ENCODE peak calls at places on chromosomes 7 and 10, in seven cellular contexts. T is HCT116, N is kidney, F is endothelial cell of umbilical vein, C is HepG2, U is mammary epithelial cell, M is GM23248. Z is an unnamed sample.

GRCh38 chr7:75639071-75639892 is 99.5 kb downstream of the HIP1 start:
- DNase-seq in T (no peak), N (peak; percentile 81), F (peak; percentile 44), C (no peak), U (peak; percentile 45), M (peak; percentile 57), Z (peak; percentile 93)

GRCh38 chr10:44245601-44245938 is 139.3 kb downstream of the CXCL12 start:
- DNase-seq in T (no peak), N (no peak), F (no peak), C (peak; percentile 90), U (no peak), M (peak; percentile 57), Z (no peak)

GRCh38 chr7:82810558-82811259 is 352.0 kb downstream of the PCLO start:
- DNase-seq in T (peak; percentile 45), N (no peak), F (peak; percentile 70), C (peak; percentile 18), U (peak; percentile 30), M (peak; percentile 90), Z (peak; percentile 78)

GRCh38 chr7:129438839-129439640 is 4.8 kb downstream of the STRIP2 start:
- DNase-seq in T (peak; percentile 56), N (no peak), F (peak; percentile 81), C (peak; percentile 6), U (peak; percentile 90), M (peak; percentile 70), Z (no peak)

GRCh38 chr10:59587756-59588140 is 121.9 kb downstream of the SLC16A9 start:
- DNase-seq in T (no peak), N (no peak), F (no peak), C (no peak), U (no peak), M (no peak), Z (no peak)

GRCh38 chr7:99460651-99461050 is 5.3 kb downstream of the ATP5MF start:
- DNase-seq in T (no peak), N (no peak), F (no peak), C (no peak), U (no peak), M (no peak), Z (no peak)

GRCh38 chr7:80481196-80481884 is 30.5 kb downstream of the GNAT3 start:
- DNase-seq in T (no peak), N (no peak), F (no peak), C (no peak), U (peak; percentile 59), M (peak; percentile 13), Z (no peak)

GRCh38 chr10:80700760-80701444 is 163.2 kb downstream of the SH2D4B start:
- DNase-seq in T (no peak), N (no peak), F (no peak), C (no peak), U (no peak), M (no peak), Z (no peak)

GRCh38 chr10:79022565-79023488 is 45.9 kb upstream of the ZMIZ1 start:
- DNase-seq in T (peak; percentile 35), N (peak; percentile 68), F (peak; percentile 63), C (peak; percentile 65), U (no peak), M (no peak), Z (peak; percentile 50)

GRCh38 chr7:33191326-33191725 is 62.0 kb downstream of the BBS9 start:
- DNase-seq in T (no peak), N (no peak), F (no peak), C (peak; percentile 54), U (peak; percentile 41), M (no peak), Z (no peak)

GRCh38 chr7:146126767-146127509 is 10.3 kb downstream of the CNTNAP2 start:
- DNase-seq in T (no peak), N (no peak), F (no peak), C (no peak), U (no peak), M (no peak), Z (no peak)

GRCh38 chr10:52906046-52906445 is 133.5 kb upstream of the MBL2 start:
- DNase-seq in T (no peak), N (no peak), F (no peak), C (no peak), U (peak; percentile 67), M (no peak), Z (no peak)

GRCh38 chr10:69241575-69241974 is 21.4 kb downstream of the HKDC1 start:
- DNase-seq in T (no peak), N (no peak), F (no peak), C (no peak), U (no peak), M (peak; percentile 87), Z (no peak)

GRCh38 chr10:70227548-70228320 is 5.5 kb downstream of the PPA1 start:
- DNase-seq in T (no peak), N (no peak), F (no peak), C (peak; percentile 20), U (peak; percentile 43), M (no peak), Z (no peak)

GRCh38 chr10:9814285-9814866 is 1203.3 kb upstream of the CELF2 start:
- DNase-seq in T (no peak), N (no peak), F (no peak), C (no peak), U (no peak), M (peak; percentile 50), Z (no peak)

GRCh38 chr7:7653568-7654187 is 13.1 kb downstream of the UMAD1 start:
- DNase-seq in T (peak; percentile 28), N (no peak), F (no peak), C (no peak), U (no peak), M (peak; percentile 23), Z (peak; percentile 72)

GRCh38 chr10:17527530-17528146 is 73.2 kb upstream of the ST8SIA6 start:
- DNase-seq in T (no peak), N (no peak), F (peak; percentile 87), C (no peak), U (peak; percentile 69), M (peak; percentile 38), Z (no peak)

GRCh38 chr7:106050743-106051110 is 61.4 kb downstream of the SYPL1 start:
- DNase-seq in T (no peak), N (no peak), F (peak; percentile 65), C (no peak), U (peak; percentile 60), M (peak; percentile 91), Z (no peak)

GRCh38 chr10:77230194-77230593 is 407.4 kb downstream of the KCNMA1 start:
- DNase-seq in T (no peak), N (no peak), F (no peak), C (no peak), U (peak; percentile 74), M (peak; percentile 74), Z (no peak)

GRCh38 chr10:13773496-13774170 is 186.9 kb downstream of the PRPF18 start:
- DNase-seq in T (no peak), N (no peak), F (no peak), C (no peak), U (no peak), M (no peak), Z (no peak)

GRCh38 chr7:120991570-120991969 is 3.1 kb downstream of the CPED1 start:
- DNase-seq in T (no peak), N (no peak), F (no peak), C (no peak), U (no peak), M (peak; percentile 79), Z (no peak)

GRCh38 chr7:50632561-50633413 is 67.6 kb upstream of the DDC start:
- DNase-seq in T (peak; percentile 19), N (no peak), F (peak; percentile 71), C (peak; percentile 70), U (peak; percentile 70), M (peak; percentile 62), Z (peak; percentile 74)

GRCh38 chr10:47406548-47406869 is 22.4 kb upstream of the ZNF488 start:
- DNase-seq in T (no peak), N (no peak), F (no peak), C (no peak), U (no peak), M (no peak), Z (no peak)

GRCh38 chr7:66082886-66083415 is 7.3 kb downstream of the ASL start:
- DNase-seq in T (no peak), N (no peak), F (no peak), C (no peak), U (no peak), M (no peak), Z (no peak)
- H3K9ac ChIP-seq in T (no peak overlapping the region), N (no peak overlapping the region), F (no peak overlapping the region), C (no peak overlapping the region), U (no peak overlapping the region), M (no peak overlapping the region), Z (no peak overlapping the region)

GRCh38 chr7:143287321-143287934 is 723 bp upstream of the CASP2 start:
- DNase-seq in T (no peak), N (no peak), F (no peak), C (no peak), U (no peak), M (no peak), Z (no peak)

GRCh38 chr7:143284591-143285453 is at the start of gene TMEM139:
- DNase-seq in T (no peak), N (peak; percentile 83), F (no peak), C (peak; percentile 86), U (no peak), M (peak; percentile 17), Z (peak; percentile 51)

GRCh38 chr7:143285454-143285756 is 647 bp downstream of the TMEM139 start:
- DNase-seq in T (no peak), N (peak; percentile 88), F (no peak), C (peak; percentile 30), U (peak; percentile 43), M (no peak), Z (no peak)

GRCh38 chr7:143286522-143286890 is 1.6 kb upstream of the CASP2 start:
- DNase-seq in T (no peak), N (no peak), F (no peak), C (no peak), U (no peak), M (no peak), Z (no peak)

GRCh38 chr7:143285806-143286521 is 1.2 kb downstream of the TMEM139 start:
- DNase-seq in T (no peak), N (no peak), F (no peak), C (no peak), U (no peak), M (no peak), Z (no peak)
- H3K27ac ChIP-seq in T (peak overlapping the region; percentile 51), N (peak overlapping the region; percentile 88), F (no peak overlapping the region), C (peak overlapping the region; percentile 77), U (peak overlapping the region; percentile 40), M (no peak overlapping the region), Z (no peak overlapping the region)

DNA sequence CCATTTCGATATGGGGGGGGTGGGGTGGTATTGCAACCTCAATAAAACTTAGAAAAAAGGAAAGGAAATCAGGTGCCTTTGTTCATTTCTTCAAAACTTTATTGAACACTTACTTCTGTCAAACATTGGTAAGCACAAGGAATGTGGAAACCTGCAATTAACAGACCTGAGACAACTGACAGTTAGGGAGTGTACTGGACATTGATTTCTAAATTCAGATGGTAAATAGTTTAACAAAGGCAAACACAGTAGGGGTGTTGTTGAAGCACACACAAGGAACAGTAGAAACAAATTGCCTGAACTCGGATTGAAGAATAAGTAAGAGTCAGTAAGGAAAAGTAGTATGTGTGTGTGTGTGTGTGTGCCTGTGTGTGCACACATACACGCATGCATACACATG is 108.6 kb downstream of the CSTF2T start:
- DNase-seq in T (no peak), N (no peak), F (no peak), C (no peak), U (no peak), M (no peak), Z (peak; percentile 17)
- H3K9ac ChIP-seq in T (no peak overlapping the region), N (no peak overlapping the region), F (no peak overlapping the region), C (no peak overlapping the region), U (no peak overlapping the region), M (no peak overlapping the region), Z (no peak overlapping the region)

DNA sequence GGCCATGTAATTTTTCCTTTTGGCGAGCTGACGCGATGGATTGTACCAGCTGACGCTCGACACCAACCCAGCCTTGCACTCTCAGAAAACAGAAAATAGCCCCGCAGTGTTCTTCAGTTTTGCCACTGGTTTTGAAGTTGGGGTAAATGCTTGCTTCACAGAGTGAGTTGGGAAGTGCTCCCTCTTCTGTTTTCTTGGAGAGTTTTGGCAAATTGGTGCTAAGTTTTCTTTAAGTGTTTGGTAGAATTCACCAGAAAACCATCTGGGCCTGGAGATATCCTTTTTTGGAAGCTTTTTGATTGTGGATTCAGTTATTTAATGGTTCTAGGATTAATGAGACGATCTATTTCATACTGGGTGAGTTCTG is 252.8 kb downstream of the ELFN1 start:
- DNase-seq in T (no peak), N (no peak), F (no peak), C (no peak), U (no peak), M (peak; percentile 42), Z (no peak)
- H3K27ac ChIP-seq in T (no peak overlapping the region), N (no peak overlapping the region), F (no peak overlapping the region), C (no peak overlapping the region), U (no peak overlapping the region), M (no peak overlapping the region), Z (no peak overlapping the region)